ENCODE peak calls at places on chromosomes 7 and 10, in ten cellular contexts. One of them, this sample, is unnamed.

GRCh38 chr10:53233759-53234158 is 461.2 kb upstream of the MBL2 start:
- DNase-seq in BJ: no peak
- DNase-seq in hepatocyte: no peak
- DNase-seq in brain microvascular endothelial cell: no peak
- DNase-seq in NB4: no peak
- DNase-seq in colonic mucosa: no peak
- DNase-seq in heart right ventricle: no peak
- DNase-seq in OCI-LY7: no peak
- DNase-seq in lower leg skin: no peak
- DNase-seq in fibroblast of the aortic adventitia: no peak
- DNase-seq in this sample: no peak

GRCh38 chr10:98391578-98391991 is 23.4 kb downstream of the PYROXD2 start:
- DNase-seq in colonic mucosa: no peak
- DNase-seq in heart right ventricle: peak
- DNase-seq in NB4: peak
- DNase-seq in hepatocyte: no peak
- DNase-seq in fibroblast of the aortic adventitia: peak
- DNase-seq in brain microvascular endothelial cell: no peak
- DNase-seq in lower leg skin: peak
- DNase-seq in BJ: no peak
- DNase-seq in OCI-LY7: peak
- DNase-seq in this sample: no peak

GRCh38 chr7:25847331-25848070 is 304.5 kb upstream of the NFE2L3 start:
- DNase-seq in colonic mucosa: no peak
- DNase-seq in fibroblast of the aortic adventitia: peak
- DNase-seq in BJ: no peak
- DNase-seq in brain microvascular endothelial cell: peak
- DNase-seq in NB4: no peak
- DNase-seq in heart right ventricle: no peak
- DNase-seq in OCI-LY7: no peak
- DNase-seq in hepatocyte: no peak
- DNase-seq in lower leg skin: no peak
- DNase-seq in this sample: no peak

GRCh38 chr10:110263164-110263563 is 41.6 kb downstream of the SMNDC1 start:
- DNase-seq in OCI-LY7: no peak
- DNase-seq in heart right ventricle: no peak
- DNase-seq in brain microvascular endothelial cell: no peak
- DNase-seq in colonic mucosa: no peak
- DNase-seq in lower leg skin: no peak
- DNase-seq in fibroblast of the aortic adventitia: no peak
- DNase-seq in BJ: no peak
- DNase-seq in hepatocyte: no peak
- DNase-seq in NB4: no peak
- DNase-seq in this sample: no peak

GRCh38 chr7:38330861-38331709 is 57.6 kb upstream of the TARP start:
- DNase-seq in lower leg skin: no peak
- DNase-seq in OCI-LY7: peak
- DNase-seq in fibroblast of the aortic adventitia: no peak
- DNase-seq in heart right ventricle: no peak
- DNase-seq in NB4: peak
- DNase-seq in hepatocyte: no peak
- DNase-seq in BJ: no peak
- DNase-seq in brain microvascular endothelial cell: no peak
- DNase-seq in colonic mucosa: no peak
- DNase-seq in this sample: no peak

GRCh38 chr7:71733108-71733870 is 601.3 kb downstream of the GALNT17 start:
- DNase-seq in brain microvascular endothelial cell: peak
- DNase-seq in colonic mucosa: peak
- DNase-seq in hepatocyte: peak
- DNase-seq in heart right ventricle: peak
- DNase-seq in fibroblast of the aortic adventitia: peak
- DNase-seq in BJ: no peak
- DNase-seq in NB4: peak
- DNase-seq in OCI-LY7: peak
- DNase-seq in lower leg skin: peak
- DNase-seq in this sample: peak

GRCh38 chr7:47501406-47501805 is 80.5 kb downstream of the TNS3 start:
- DNase-seq in lower leg skin: no peak
- DNase-seq in brain microvascular endothelial cell: peak
- DNase-seq in heart right ventricle: no peak
- DNase-seq in hepatocyte: peak
- DNase-seq in colonic mucosa: no peak
- DNase-seq in BJ: peak
- DNase-seq in fibroblast of the aortic adventitia: peak
- DNase-seq in OCI-LY7: no peak
- DNase-seq in NB4: no peak
- DNase-seq in this sample: no peak

GRCh38 chr7:159061674-159062212 is 82.9 kb downstream of the VIPR2 start:
- DNase-seq in heart right ventricle: no peak
- DNase-seq in brain microvascular endothelial cell: peak
- DNase-seq in colonic mucosa: no peak
- DNase-seq in fibroblast of the aortic adventitia: no peak
- DNase-seq in OCI-LY7: no peak
- DNase-seq in lower leg skin: no peak
- DNase-seq in NB4: no peak
- DNase-seq in hepatocyte: peak
- DNase-seq in BJ: no peak
- DNase-seq in this sample: no peak

GRCh38 chr7:90155206-90155605 is 937 bp downstream of the STEAP1 start:
- DNase-seq in fibroblast of the aortic adventitia: peak
- DNase-seq in hepatocyte: no peak
- DNase-seq in heart right ventricle: no peak
- DNase-seq in lower leg skin: no peak
- DNase-seq in colonic mucosa: no peak
- DNase-seq in OCI-LY7: no peak
- DNase-seq in brain microvascular endothelial cell: no peak
- DNase-seq in NB4: no peak
- DNase-seq in BJ: no peak
- DNase-seq in this sample: no peak

GRCh38 chr10:13163859-13164258 is 2.5 kb downstream of the MCM10 start:
- DNase-seq in hepatocyte: no peak
- DNase-seq in OCI-LY7: no peak
- DNase-seq in heart right ventricle: no peak
- DNase-seq in NB4: no peak
- DNase-seq in fibroblast of the aortic adventitia: no peak
- DNase-seq in colonic mucosa: no peak
- DNase-seq in lower leg skin: no peak
- DNase-seq in BJ: no peak
- DNase-seq in brain microvascular endothelial cell: no peak
- DNase-seq in this sample: no peak

GRCh38 chr10:13160934-13161266 is 458 bp upstream of the MCM10 start:
- DNase-seq in heart right ventricle: no peak
- DNase-seq in NB4: no peak
- DNase-seq in hepatocyte: no peak
- DNase-seq in BJ: no peak
- DNase-seq in lower leg skin: no peak
- DNase-seq in brain microvascular endothelial cell: no peak
- DNase-seq in colonic mucosa: no peak
- DNase-seq in OCI-LY7: no peak
- DNase-seq in fibroblast of the aortic adventitia: no peak
- DNase-seq in this sample: no peak

GRCh38 chr10:13165177-13165576 is 3.8 kb downstream of the MCM10 start:
- DNase-seq in OCI-LY7: no peak
- DNase-seq in fibroblast of the aortic adventitia: no peak
- DNase-seq in colonic mucosa: no peak
- DNase-seq in heart right ventricle: no peak
- DNase-seq in NB4: no peak
- DNase-seq in hepatocyte: no peak
- DNase-seq in BJ: no peak
- DNase-seq in brain microvascular endothelial cell: no peak
- DNase-seq in lower leg skin: no peak
- DNase-seq in this sample: no peak

GRCh38 chr10:13161267-13162012 is at the start of gene MCM10:
- DNase-seq in heart right ventricle: peak
- DNase-seq in OCI-LY7: peak
- DNase-seq in colonic mucosa: peak
- DNase-seq in hepatocyte: peak
- DNase-seq in BJ: peak
- DNase-seq in fibroblast of the aortic adventitia: peak
- DNase-seq in brain microvascular endothelial cell: peak
- DNase-seq in NB4: peak
- DNase-seq in lower leg skin: peak
- DNase-seq in this sample: peak

DNA sequence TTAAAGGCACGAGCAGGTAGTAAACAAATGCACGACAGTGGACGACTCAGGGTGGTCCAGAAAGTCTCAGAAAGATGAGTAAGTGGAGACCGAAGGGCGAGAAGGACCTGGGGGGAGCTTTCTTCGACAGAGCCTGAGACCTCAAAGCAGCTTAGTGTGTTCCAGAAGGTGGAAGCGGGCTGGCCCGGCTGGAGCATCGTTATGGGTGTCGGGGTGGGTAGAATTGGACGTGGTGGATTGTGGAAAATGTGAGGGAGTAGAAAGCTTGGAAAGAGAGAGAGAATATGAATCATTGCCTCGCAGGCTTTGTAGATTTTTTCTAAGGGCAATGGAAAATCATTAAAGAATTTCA is 631 bp downstream of the MCM10 start:
- DNase-seq in lower leg skin: no peak
- DNase-seq in colonic mucosa: no peak
- DNase-seq in brain microvascular endothelial cell: no peak
- DNase-seq in hepatocyte: no peak
- DNase-seq in heart right ventricle: no peak
- DNase-seq in BJ: no peak
- DNase-seq in fibroblast of the aortic adventitia: no peak
- DNase-seq in OCI-LY7: no peak
- DNase-seq in NB4: no peak
- DNase-seq in this sample: no peak
- H3K4me3 ChIP-seq in lower leg skin: no peak
- H3K4me3 ChIP-seq in colonic mucosa: peak
- H3K4me3 ChIP-seq in brain microvascular endothelial cell: peak
- H3K4me3 ChIP-seq in hepatocyte: peak
- H3K4me3 ChIP-seq in heart right ventricle: peak
- H3K4me3 ChIP-seq in BJ: peak
- H3K4me3 ChIP-seq in fibroblast of the aortic adventitia: peak
- H3K4me3 ChIP-seq in OCI-LY7: peak
- H3K4me3 ChIP-seq in NB4: peak
- H3K4me3 ChIP-seq in this sample: peak

GRCh38 chr10:78997635-78998618 is 70.8 kb upstream of the ZMIZ1 start:
- DNase-seq in BJ: no peak
- DNase-seq in colonic mucosa: no peak
- DNase-seq in brain microvascular endothelial cell: no peak
- DNase-seq in NB4: no peak
- DNase-seq in fibroblast of the aortic adventitia: peak
- DNase-seq in lower leg skin: no peak
- DNase-seq in hepatocyte: no peak
- DNase-seq in heart right ventricle: no peak
- DNase-seq in OCI-LY7: no peak
- DNase-seq in this sample: no peak

GRCh38 chr10:79004311-79004710 is 64.5 kb upstream of the ZMIZ1 start:
- DNase-seq in fibroblast of the aortic adventitia: no peak
- DNase-seq in hepatocyte: no peak
- DNase-seq in heart right ventricle: no peak
- DNase-seq in BJ: no peak
- DNase-seq in colonic mucosa: no peak
- DNase-seq in NB4: no peak
- DNase-seq in brain microvascular endothelial cell: no peak
- DNase-seq in lower leg skin: no peak
- DNase-seq in OCI-LY7: no peak
- DNase-seq in this sample: no peak

GRCh38 chr10:79002336-79002735 is 66.4 kb upstream of the ZMIZ1 start:
- DNase-seq in fibroblast of the aortic adventitia: no peak
- DNase-seq in hepatocyte: no peak
- DNase-seq in BJ: no peak
- DNase-seq in NB4: no peak
- DNase-seq in OCI-LY7: no peak
- DNase-seq in heart right ventricle: no peak
- DNase-seq in brain microvascular endothelial cell: no peak
- DNase-seq in colonic mucosa: no peak
- DNase-seq in lower leg skin: no peak
- DNase-seq in this sample: no peak

GRCh38 chr10:79003183-79004100 is 65.3 kb upstream of the ZMIZ1 start:
- DNase-seq in lower leg skin: no peak
- DNase-seq in fibroblast of the aortic adventitia: no peak
- DNase-seq in hepatocyte: no peak
- DNase-seq in BJ: no peak
- DNase-seq in OCI-LY7: no peak
- DNase-seq in brain microvascular endothelial cell: no peak
- DNase-seq in NB4: no peak
- DNase-seq in colonic mucosa: no peak
- DNase-seq in heart right ventricle: peak
- DNase-seq in this sample: no peak

GRCh38 chr10:79001082-79001885 is 67.5 kb upstream of the ZMIZ1 start:
- DNase-seq in OCI-LY7: no peak
- DNase-seq in hepatocyte: no peak
- DNase-seq in heart right ventricle: no peak
- DNase-seq in brain microvascular endothelial cell: no peak
- DNase-seq in NB4: no peak
- DNase-seq in BJ: no peak
- DNase-seq in fibroblast of the aortic adventitia: peak
- DNase-seq in colonic mucosa: no peak
- DNase-seq in lower leg skin: no peak
- DNase-seq in this sample: no peak
- TF ChIP-seq CTCF in OCI-LY7: no peak
- TF ChIP-seq CTCF in hepatocyte: no peak
- TF ChIP-seq CTCF in heart right ventricle: no peak
- TF ChIP-seq CTCF in brain microvascular endothelial cell: no peak
- TF ChIP-seq CTCF in NB4: no peak
- TF ChIP-seq CTCF in BJ: no peak
- TF ChIP-seq CTCF in fibroblast of the aortic adventitia: no peak
- TF ChIP-seq CTCF in colonic mucosa: no peak
- TF ChIP-seq CTCF in lower leg skin: no peak
- TF ChIP-seq CTCF in this sample: no peak

DNA sequence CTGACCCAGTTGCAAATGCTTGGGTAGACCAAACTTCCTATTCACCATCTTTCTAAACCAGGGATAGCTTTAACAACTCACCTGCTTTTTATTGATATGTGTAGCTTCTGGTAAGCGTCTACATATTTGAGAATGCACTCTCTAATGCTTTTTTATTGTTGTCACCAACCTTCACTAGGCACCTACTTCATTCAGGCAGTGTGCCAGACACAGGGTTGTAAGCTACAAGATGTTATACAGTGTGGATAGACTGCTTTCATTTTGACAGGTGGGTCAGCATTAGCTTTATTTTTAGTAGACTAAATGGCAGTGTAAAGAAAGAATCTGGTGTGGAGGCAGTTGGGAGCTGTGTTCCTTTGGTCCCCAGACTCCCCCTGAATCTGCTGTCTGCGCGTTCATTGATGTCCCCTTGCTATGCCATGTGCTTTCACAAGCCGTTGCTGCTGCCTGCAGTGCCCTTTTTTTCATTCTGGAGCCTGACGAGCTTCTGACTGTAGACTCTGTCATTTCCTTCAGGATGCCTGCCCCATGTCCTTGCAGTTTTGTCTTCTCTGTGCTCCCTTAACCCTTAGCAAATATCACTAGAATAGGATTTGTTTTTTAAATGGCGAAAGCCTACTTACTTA is 32.1 kb downstream of the NRF1 start:
- DNase-seq in heart right ventricle: no peak
- DNase-seq in fibroblast of the aortic adventitia: no peak
- DNase-seq in colonic mucosa: no peak
- DNase-seq in lower leg skin: no peak
- DNase-seq in hepatocyte: no peak
- DNase-seq in NB4: no peak
- DNase-seq in brain microvascular endothelial cell: no peak
- DNase-seq in BJ: no peak
- DNase-seq in OCI-LY7: no peak
- DNase-seq in this sample: no peak
- H3K4me3 ChIP-seq in heart right ventricle: no peak
- H3K4me3 ChIP-seq in fibroblast of the aortic adventitia: no peak
- H3K4me3 ChIP-seq in colonic mucosa: no peak
- H3K4me3 ChIP-seq in lower leg skin: no peak
- H3K4me3 ChIP-seq in hepatocyte: no peak
- H3K4me3 ChIP-seq in NB4: no peak
- H3K4me3 ChIP-seq in brain microvascular endothelial cell: no peak
- H3K4me3 ChIP-seq in BJ: no peak
- H3K4me3 ChIP-seq in OCI-LY7: no peak
- H3K4me3 ChIP-seq in this sample: no peak

GRCh38 chr7:44218418-44219201 is 17.8 kb downstream of the YKT6 start:
- DNase-seq in fibroblast of the aortic adventitia: no peak
- DNase-seq in NB4: no peak
- DNase-seq in OCI-LY7: peak
- DNase-seq in heart right ventricle: peak
- DNase-seq in brain microvascular endothelial cell: no peak
- DNase-seq in colonic mucosa: no peak
- DNase-seq in hepatocyte: no peak
- DNase-seq in BJ: no peak
- DNase-seq in lower leg skin: no peak
- DNase-seq in this sample: no peak
- TF ChIP-seq CTCF in fibroblast of the aortic adventitia: no peak
- TF ChIP-seq CTCF in NB4: no peak
- TF ChIP-seq CTCF in OCI-LY7: peak
- TF ChIP-seq CTCF in heart right ventricle: no peak
- TF ChIP-seq CTCF in brain microvascular endothelial cell: peak
- TF ChIP-seq CTCF in colonic mucosa: no peak
- TF ChIP-seq CTCF in hepatocyte: no peak
- TF ChIP-seq CTCF in BJ: peak
- TF ChIP-seq CTCF in lower leg skin: no peak
- TF ChIP-seq CTCF in this sample: no peak